ENCODE peak calls at places on chromosomes 2 and 18, in nine cellular contexts. J, E, L, Y, Z, H, R, W and U are unnamed samples.

GRCh38 chr18:23542471-23542870 is 39.2 kb downstream of the RMC1 start:
- DNase-seq in J (peak), E (no peak), L (no peak), Y (no peak), Z (no peak), H (no peak), R (no peak), W (no peak), U (no peak)

GRCh38 chr18:59054892-59055291 is 84.8 kb upstream of the SEC11C start:
- DNase-seq in J (no peak), E (no peak), L (peak), Y (peak), Z (no peak), H (no peak), R (no peak), W (peak), U (no peak)

GRCh38 chr2:237479747-237480146 is 7.3 kb upstream of the MLPH start:
- DNase-seq in J (no peak), E (no peak), L (no peak), Y (peak), Z (no peak), H (no peak), R (no peak), W (no peak), U (no peak)

GRCh38 chr2:192559541-192560126 is 364.9 kb upstream of the TMEFF2 start:
- DNase-seq in J (no peak), E (no peak), L (no peak), Y (no peak), Z (peak), H (no peak), R (no peak), W (no peak), U (no peak)

GRCh38 chr2:237747189-237747588 is 51.4 kb upstream of the RBM44 start:
- DNase-seq in J (no peak), E (no peak), L (no peak), Y (no peak), Z (no peak), H (no peak), R (no peak), W (no peak), U (no peak)

GRCh38 chr2:50535971-50536759 is 495.8 kb downstream of the NRXN1 start:
- DNase-seq in J (peak), E (no peak), L (no peak), Y (no peak), Z (peak), H (no peak), R (peak), W (no peak), U (no peak)

GRCh38 chr2:223586261-223586660 is 15.9 kb downstream of the SCG2 start:
- DNase-seq in J (peak), E (no peak), L (no peak), Y (no peak), Z (no peak), H (no peak), R (no peak), W (no peak), U (no peak)

GRCh38 chr2:158300394-158300793 is 156.2 kb downstream of the CCDC148 start:
- DNase-seq in J (no peak), E (no peak), L (no peak), Y (no peak), Z (no peak), H (no peak), R (no peak), W (no peak), U (no peak)

DNA sequence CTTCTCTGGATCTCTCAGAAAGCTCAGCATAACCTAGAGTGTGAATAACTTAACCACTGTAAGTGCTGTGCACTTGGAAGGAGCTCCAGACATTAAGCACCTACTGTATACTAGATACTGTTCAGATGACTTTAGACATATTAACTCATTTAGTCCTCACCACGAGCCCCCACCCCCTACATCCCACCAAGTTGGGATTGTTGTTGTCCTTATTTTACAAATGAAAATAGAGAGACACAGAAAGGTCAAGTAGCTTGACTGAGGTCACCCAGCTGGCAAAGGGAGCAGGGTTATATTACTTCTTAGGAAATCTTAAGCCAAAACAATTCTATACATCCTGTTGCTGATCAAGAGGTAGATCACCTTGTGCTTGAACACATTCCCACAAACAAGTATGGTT is 234.2 kb upstream of the SMAD2 start:
- DNase-seq in J (no peak), E (no peak), L (no peak), Y (no peak), Z (no peak), H (no peak), R (no peak), W (no peak), U (no peak)
- H3K4me3 ChIP-seq in J (no peak), E (no peak), L (no peak), Y (no peak), Z (no peak), H (no peak), R (no peak), W (no peak), U (no peak)

GRCh38 chr2:33262097-33262496 is 214.4 kb upstream of the RASGRP3 start:
- DNase-seq in J (no peak), E (no peak), L (no peak), Y (no peak), Z (no peak), H (no peak), R (no peak), W (no peak), U (no peak)

GRCh38 chr2:33266467-33266866 is 210.0 kb upstream of the RASGRP3 start:
- DNase-seq in J (no peak), E (no peak), L (no peak), Y (no peak), Z (no peak), H (no peak), R (no peak), W (no peak), U (no peak)

GRCh38 chr2:33267043-33267442 is 209.4 kb upstream of the RASGRP3 start:
- DNase-seq in J (no peak), E (no peak), L (no peak), Y (no peak), Z (no peak), H (no peak), R (no peak), W (no peak), U (no peak)

GRCh38 chr2:33265584-33266338 is 210.7 kb upstream of the RASGRP3 start:
- DNase-seq in J (peak), E (no peak), L (no peak), Y (no peak), Z (no peak), H (no peak), R (no peak), W (no peak), U (no peak)

GRCh38 chr2:33264766-33265165 is 211.7 kb upstream of the RASGRP3 start:
- DNase-seq in J (peak), E (no peak), L (no peak), Y (no peak), Z (no peak), H (no peak), R (no peak), W (no peak), U (no peak)
- H3K27ac ChIP-seq in J (peak), E (no peak), L (no peak), Y (no peak), Z (no peak), H (no peak), R (no peak), W (no peak), U (no peak)

GRCh38 chr2:54710216-54710615 is 13.2 kb upstream of the EML6 start:
- DNase-seq in J (no peak), E (no peak), L (no peak), Y (no peak), Z (no peak), H (no peak), R (no peak), W (no peak), U (no peak)
- H3K4me3 ChIP-seq in J (no peak), E (no peak), L (no peak), Y (no peak), Z (no peak), H (no peak), R (no peak), W (no peak), U (no peak)

GRCh38 chr18:35754464-35754863 is 172.9 kb downstream of the GALNT1 start:
- DNase-seq in J (no peak), E (no peak), L (no peak), Y (no peak), Z (no peak), H (no peak), R (no peak), W (no peak), U (no peak)
- H3K27ac ChIP-seq in J (no peak), E (no peak), L (no peak), Y (no peak), Z (no peak), H (no peak), R (no peak), W (no peak), U (no peak)

DNA sequence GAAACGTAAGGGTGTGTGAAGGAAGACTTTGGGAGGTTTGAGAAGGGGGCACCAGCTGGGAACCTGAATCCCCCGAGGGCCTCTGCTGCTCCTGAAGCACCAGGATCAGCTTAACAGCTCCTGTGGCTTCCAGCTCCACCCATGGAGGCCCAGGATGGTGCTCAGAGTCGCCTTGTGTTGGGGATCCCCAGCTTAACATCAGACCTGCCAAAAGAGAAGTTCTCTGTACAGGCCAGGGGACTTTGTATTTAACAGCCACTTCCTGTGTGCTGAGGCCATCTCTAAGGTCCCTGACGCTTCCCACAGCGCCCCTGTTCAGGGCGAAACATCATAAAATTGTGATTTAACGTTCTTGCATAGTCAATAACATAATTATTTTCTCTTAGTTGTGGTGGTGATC is 77.5 kb downstream of the NCK2 start:
- DNase-seq in J (no peak), E (no peak), L (no peak), Y (no peak), Z (no peak), H (no peak), R (no peak), W (no peak), U (no peak)
- H3K4me3 ChIP-seq in J (no peak), E (no peak), L (no peak), Y (no peak), Z (no peak), H (no peak), R (no peak), W (no peak), U (no peak)